ENCODE peak calls at places on chromosomes 13 and 19, in eight cellular contexts. Y is hepatic stellate cell; R is HFFc6; D is GM23338; Z is NCI-H1694; K is stimulated activated CD8-positive, alpha-beta memory T cell treated with anti-CD3 and anti-CD28 coated beads, Interleukin-15, amount 100 ng/mL, for 4 hours; U is T-cell; W is brain microvascular endothelial cell. Q is an unnamed sample.

GRCh38 chr19:34336781-34337271 is 28.2 kb upstream of the GPI start:
- DNase-seq in Y (no peak), Z (peak), R (peak), K (no peak), U (peak), W (no peak), D (peak), Q (no peak)

GRCh38 chr19:9584073-9584833 is at the start of gene ZNF121:
- DNase-seq in K (peak), R (peak), W (peak), Z (peak), D (peak), Y (peak), U (peak), Q (peak)

GRCh38 chr13:45681101-45681500 is 21.0 kb upstream of the CBY2 start:
- DNase-seq in U (no peak), R (peak), Y (no peak), K (no peak), W (no peak), Z (no peak), D (no peak), Q (no peak)

GRCh38 chr13:20436505-20436904 is 89.2 kb downstream of the CRYL1 start:
- DNase-seq in D (no peak), R (no peak), Z (no peak), Y (no peak), W (no peak), K (no peak), U (no peak), Q (no peak)

GRCh38 chr19:39111593-39112199 is 13.9 kb upstream of the PAK4 start:
- DNase-seq in Z (no peak), K (no peak), Y (no peak), D (no peak), W (no peak), R (no peak), U (no peak), Q (no peak)

GRCh38 chr19:57362419-57362818 is 932 bp upstream of the TRAPPC2B start:
- DNase-seq in Z (no peak), R (no peak), K (no peak), Y (no peak), U (no peak), W (no peak), D (no peak), Q (no peak)

GRCh38 chr13:46134961-46135522 is 30.2 kb upstream of the CPB2 start:
- DNase-seq in K (no peak), W (no peak), Z (no peak), R (no peak), Y (no peak), D (peak), U (no peak), Q (peak)

GRCh38 chr13:23867027-23867491 is 22.1 kb downstream of the MIPEP start:
- DNase-seq in K (no peak), R (peak), Z (no peak), Y (peak), D (no peak), U (no peak), W (peak), Q (no peak)

GRCh38 chr13:43041368-43041921 is 18.1 kb downstream of the DNAJC15 start:
- DNase-seq in W (no peak), U (no peak), Y (no peak), R (no peak), D (no peak), K (no peak), Z (no peak), Q (no peak)

GRCh38 chr13:112783946-112784500 is 94.2 kb downstream of the ATP11A start:
- DNase-seq in W (no peak), Z (no peak), D (no peak), Y (no peak), U (no peak), R (no peak), K (no peak), Q (no peak)

GRCh38 chr13:79482271-79482970 is 1.5 kb downstream of the NDFIP2 start:
- DNase-seq in W (no peak), U (no peak), D (no peak), Y (no peak), Z (no peak), K (no peak), R (peak), Q (no peak)

GRCh38 chr13:51937320-51938290 is 73.6 kb downstream of the ATP7B start:
- DNase-seq in Y (no peak), R (no peak), U (no peak), K (no peak), W (no peak), D (no peak), Z (no peak), Q (no peak)

GRCh38 chr13:46648166-46648607 is 95.2 kb downstream of the LRCH1 start:
- DNase-seq in W (no peak), D (peak), Y (no peak), Z (peak), K (no peak), R (no peak), U (no peak), Q (no peak)

GRCh38 chr19:18379803-18380747 is 5.9 kb upstream of the GDF15 start:
- DNase-seq in Z (no peak), W (peak), D (peak), U (no peak), K (no peak), Y (peak), R (peak), Q (peak)

GRCh38 chr19:33810821-33811220 is 14.2 kb downstream of the KCTD15 start:
- DNase-seq in R (no peak), W (no peak), D (no peak), Y (no peak), Z (no peak), U (no peak), K (no peak), Q (no peak)